ENCODE peak calls at places on chromosomes 6 and 20, in six cellular contexts. E is mesendoderm, R is mesenchymal stem cell, O is IMR-90, D is neuronal stem cell, S is H1. N is an unnamed sample.

GRCh38 chr6:130851026-130851425 is 23.8 kb downstream of the SMLR1 start:
- DNase-seq in E (no peak), R (no peak), O (no peak), D (no peak), S (no peak), N (no peak)

GRCh38 chr6:39887692-39888450 is 46.4 kb downstream of the MOCS1 start:
- DNase-seq in E (peak; percentile 92), R (peak; percentile 96), O (peak; percentile 95), D (no peak), S (no peak), N (peak; percentile 62)

GRCh38 chr6:111173946-111174345 is 86.6 kb downstream of the SLC16A10 start:
- DNase-seq in E (no peak), R (no peak), O (no peak), D (no peak), S (no peak), N (no peak)

GRCh38 chr6:107601406-107601805 is 111.5 kb downstream of the SOBP start:
- DNase-seq in E (no peak), R (no peak), O (no peak), D (no peak), S (no peak), N (no peak)

GRCh38 chr6:122798099-122798641 is 9.1 kb downstream of the SMPDL3A start:
- DNase-seq in E (no peak), R (peak; percentile 71), O (peak; percentile 84), D (no peak), S (no peak), N (no peak)

GRCh38 chr20:1383621-1384404 is 9.0 kb downstream of the FKBP1A start:
- DNase-seq in E (no peak), R (no peak), O (no peak), D (no peak), S (no peak), N (no peak)

GRCh38 chr6:8000080-8001035 is 63.8 kb downstream of the BLOC1S5 start:
- DNase-seq in E (no peak), R (no peak), O (no peak), D (no peak), S (no peak), N (peak; percentile 46)

GRCh38 chr6:157479464-157480303 is 98.7 kb downstream of the ZDHHC14 start:
- DNase-seq in E (no peak), R (no peak), O (no peak), D (no peak), S (no peak), N (no peak)

GRCh38 chr6:37454420-37455125 is 21.6 kb downstream of the CMTR1 start:
- DNase-seq in E (no peak), R (no peak), O (no peak), D (no peak), S (no peak), N (no peak)

GRCh38 chr20:18263723-18264122 is 24.6 kb upstream of the ZNF133 start:
- DNase-seq in E (peak; percentile 51), R (no peak), O (no peak), D (no peak), S (no peak), N (no peak)

GRCh38 chr6:142112451-142113061 is 20.2 kb upstream of the GJE1 start:
- DNase-seq in E (peak; percentile 78), R (peak; percentile 74), O (peak; percentile 77), D (peak; percentile 75), S (peak; percentile 82), N (peak; percentile 77)

GRCh38 chr6:152671146-152671545 is 26.6 kb upstream of the MYCT1 start:
- DNase-seq in E (no peak), R (no peak), O (peak; percentile 49), D (no peak), S (no peak), N (no peak)

GRCh38 chr6:137494281-137494966 is at the start of gene OLIG3:
- DNase-seq in E (peak; percentile 73), R (no peak), O (no peak), D (peak; percentile 37), S (peak; percentile 67), N (no peak)

GRCh38 chr20:59770270-59770669 is 163.2 kb downstream of the SYCP2 start:
- DNase-seq in E (peak; percentile 30), R (no peak), O (no peak), D (no peak), S (no peak), N (peak; percentile 8)

GRCh38 chr6:168678588-168678987 is 237.6 kb downstream of the SMOC2 start:
- DNase-seq in E (no peak), R (no peak), O (no peak), D (no peak), S (peak; percentile 20), N (peak; percentile 77)

GRCh38 chr6:168675933-168676551 is 235.1 kb downstream of the SMOC2 start:
- DNase-seq in E (no peak), R (no peak), O (no peak), D (no peak), S (peak; percentile 20), N (no peak)

GRCh38 chr6:168675375-168675774 is 234.4 kb downstream of the SMOC2 start:
- DNase-seq in E (no peak), R (no peak), O (no peak), D (no peak), S (no peak), N (no peak)

GRCh38 chr6:168678177-168678576 is 237.2 kb downstream of the SMOC2 start:
- DNase-seq in E (no peak), R (no peak), O (no peak), D (no peak), S (peak; percentile 14), N (peak; percentile 47)

DNA sequence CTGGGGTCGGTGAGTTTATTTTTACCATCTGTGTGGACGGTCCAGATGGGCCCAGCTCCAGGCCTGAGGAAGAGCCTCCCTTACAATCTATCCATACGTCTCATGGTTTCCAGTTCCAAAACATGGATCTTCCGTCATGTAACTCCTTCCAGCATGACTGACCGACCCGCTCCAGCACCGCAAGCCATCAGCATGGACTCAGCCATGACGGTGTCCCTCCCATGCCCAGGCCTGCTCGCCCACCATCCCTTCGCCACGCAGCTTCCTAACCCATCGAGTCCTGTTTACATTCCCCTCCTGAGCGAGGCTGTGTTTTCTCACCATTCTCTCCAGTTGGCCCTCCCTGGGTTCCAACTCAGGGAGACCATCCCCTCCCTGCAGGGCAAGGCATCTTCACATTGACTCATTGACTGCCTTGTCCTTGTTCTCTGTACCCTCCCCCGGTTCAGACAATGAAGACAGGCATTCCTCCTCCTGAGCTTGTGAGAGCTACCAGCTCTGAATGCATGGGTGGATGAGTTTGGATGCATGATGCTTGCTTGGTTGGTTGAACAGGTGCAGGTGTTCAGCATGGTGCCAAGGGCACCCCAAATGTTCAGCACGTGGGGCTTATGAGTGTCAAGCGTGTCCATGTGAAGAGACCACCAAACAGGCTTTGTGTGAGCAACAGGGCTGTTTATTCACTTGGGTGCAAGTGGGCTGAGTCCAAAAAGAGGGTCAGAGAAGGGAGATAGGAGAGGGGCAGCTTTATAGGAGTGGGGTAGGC is 235.8 kb downstream of the SMOC2 start:
- DNase-seq in E (peak; percentile 78), R (no peak), O (no peak), D (no peak), S (peak; percentile 30), N (no peak)
- H3K18ac ChIP-seq in E (no peak overlapping the region), R (no peak overlapping the region), O (no peak overlapping the region), D (peak overlapping the region; percentile 61), S (no peak overlapping the region), N (peak overlapping the region; percentile 96)

DNA sequence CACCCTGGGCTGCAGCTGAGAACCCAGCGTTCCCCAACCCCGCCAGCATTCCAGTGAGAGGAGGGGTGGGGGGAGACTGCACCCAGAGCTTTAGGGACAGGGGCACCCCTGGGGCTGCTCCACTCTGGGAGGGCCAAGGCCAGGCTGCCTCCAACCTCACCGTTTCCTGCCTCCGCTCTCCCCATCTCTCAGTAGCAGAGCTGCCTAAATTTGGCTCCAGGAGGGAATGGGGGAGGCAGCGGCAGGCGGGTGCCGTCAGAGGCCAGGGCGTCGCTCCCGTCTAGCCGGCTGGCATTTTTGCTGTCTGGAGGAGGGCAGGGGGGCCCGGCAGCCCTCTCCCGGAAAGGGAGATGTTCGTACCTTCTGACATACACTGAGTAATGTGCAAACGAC is 46.6 kb downstream of the NOL4L start:
- DNase-seq in E (peak; percentile 65), R (no peak), O (no peak), D (no peak), S (no peak), N (no peak)
- H3K27ac ChIP-seq in E (peak overlapping the region; percentile 38), R (no peak overlapping the region), O (no peak overlapping the region), D (no peak overlapping the region), S (no peak overlapping the region), N (peak overlapping the region; percentile 37)

GRCh38 chr6:31666337-31666960 is 569 bp downstream of the CSNK2B start:
- DNase-seq in E (no peak), R (peak; percentile 27), O (peak; percentile 9), D (no peak), S (no peak), N (no peak)

GRCh38 chr6:31663961-31664789 is 622 bp downstream of the GPANK1 start:
- DNase-seq in E (peak; percentile 73), R (peak; percentile 89), O (peak; percentile 89), D (no peak), S (no peak), N (peak; percentile 31)

GRCh38 chr6:31665501-31666336 is at the start of gene CSNK2B:
- DNase-seq in E (peak; percentile 99), R (peak; percentile 98), O (peak; percentile 96), D (peak; percentile 93), S (peak; percentile 91), N (peak; percentile 99)

GRCh38 chr6:31663087-31663960 is 1.5 kb downstream of the GPANK1 start:
- DNase-seq in E (no peak), R (peak; percentile 54), O (peak; percentile 70), D (no peak), S (no peak), N (peak; percentile 17)

GRCh38 chr6:31664790-31665500 is at the start of gene GPANK1:
- DNase-seq in E (peak; percentile 95), R (peak; percentile 98), O (peak; percentile 94), D (peak; percentile 79), S (peak; percentile 77), N (peak; percentile 92)
- H3K18ac ChIP-seq in E (peak within 1 kb of the TSS; percentile 20), R (peak within 1 kb of the TSS; percentile 92), O (peak within 1 kb of the TSS; percentile 30), D (peak within 1 kb of the TSS; percentile 92), S (peak within 1 kb of the TSS; percentile 98), N (peak within 1 kb of the TSS; percentile 79)

DNA sequence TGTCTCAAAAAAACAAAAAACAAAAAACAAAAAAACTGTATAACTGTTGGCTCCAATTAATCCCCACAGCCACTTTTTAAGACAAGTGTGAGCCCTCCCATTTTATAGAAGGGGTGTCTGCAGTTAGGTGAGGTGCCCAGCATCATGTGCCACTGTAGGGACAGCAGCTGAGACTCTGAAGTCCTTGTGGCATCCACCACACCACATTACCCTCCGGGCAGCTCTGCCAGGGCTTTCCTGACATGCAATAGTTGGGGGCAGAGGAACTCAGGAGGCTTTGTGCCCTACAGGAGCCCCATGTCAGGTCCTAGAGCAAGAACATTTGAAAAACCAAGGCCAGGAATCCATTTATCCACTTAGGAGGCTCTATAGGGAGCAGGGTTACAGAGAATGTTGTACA is 17.3 kb downstream of the PKIG start:
- DNase-seq in E (no peak), R (no peak), O (no peak), D (no peak), S (no peak), N (no peak)
- H3K27ac ChIP-seq in E (no peak overlapping the region), R (no peak overlapping the region), O (no peak overlapping the region), D (no peak overlapping the region), S (no peak overlapping the region), N (no peak overlapping the region)